ENCODE peak calls at places on chromosomes 2 and 18, in seven cellular contexts. K is stimulated activated CD8-positive, alpha-beta memory T cell treated with anti-CD3 and anti-CD28 coated beads, Interleukin-4, amount 100 ng/mL, for 1 hour; F is CD8-positive, alpha-beta memory T cell; G is OCI-LY7; U is GM12865; Q is GM13977; N is hippocampal formation. Y is an unnamed sample.

GRCh38 chr2:108351889-108352288 is 25.9 kb upstream of the SULT1C4 start:
- DNase-seq in K (no peak), F (no peak), G (no peak), U (no peak), Q (no peak), N (no peak), Y (peak; percentile 22)

GRCh38 chr2:118989481-118989880 is 47.5 kb downstream of the MARCO start:
- DNase-seq in K (no peak), F (no peak), G (no peak), U (peak; percentile 48), Q (no peak), N (no peak), Y (no peak)

GRCh38 chr18:79901665-79902064 is 49.8 kb downstream of the SLC66A2 start:
- DNase-seq in K (no peak), F (peak; percentile 38), G (no peak), U (no peak), Q (no peak), N (no peak), Y (no peak)

GRCh38 chr2:47078541-47079482 is 76.3 kb downstream of the STPG4 start:
- DNase-seq in K (no peak), F (no peak), G (no peak), U (no peak), Q (no peak), N (no peak), Y (no peak)

GRCh38 chr2:9191044-9191481 is 15.5 kb upstream of the ASAP2 start:
- DNase-seq in K (no peak), F (no peak), G (no peak), U (no peak), Q (no peak), N (peak; percentile 24), Y (peak; percentile 85)

GRCh38 chr18:63119647-63120046 is 199.9 kb downstream of the BCL2 start:
- DNase-seq in K (no peak), F (no peak), G (no peak), U (peak; percentile 46), Q (no peak), N (peak; percentile 18), Y (no peak)

GRCh38 chr2:229314117-229314516 is 43.0 kb upstream of the PID1 start:
- DNase-seq in K (no peak), F (no peak), G (no peak), U (no peak), Q (no peak), N (no peak), Y (no peak)

GRCh38 chr2:46825958-46826897 is 89.4 kb downstream of the MCFD2 start:
- DNase-seq in K (no peak), F (no peak), G (no peak), U (no peak), Q (no peak), N (no peak), Y (no peak)

GRCh38 chr18:59957957-59958356 is 58.2 kb downstream of the PMAIP1 start:
- DNase-seq in K (no peak), F (no peak), G (peak; percentile 79), U (peak; percentile 74), Q (no peak), N (no peak), Y (peak; percentile 1)

GRCh38 chr2:232457121-232458011 is 1.4 kb downstream of the ALPI start:
- DNase-seq in K (no peak), F (peak; percentile 39), G (no peak), U (no peak), Q (no peak), N (no peak), Y (no peak)

GRCh38 chr2:232211743-232212686 is 166.5 kb upstream of the ALPP start:
- DNase-seq in K (no peak), F (no peak), G (peak; percentile 79), U (peak; percentile 35), Q (no peak), N (no peak), Y (no peak)

GRCh38 chr2:19844750-19845149 is 57.0 kb downstream of the TTC32 start:
- DNase-seq in K (no peak), F (no peak), G (no peak), U (no peak), Q (no peak), N (no peak), Y (no peak)

GRCh38 chr2:19675856-19676460 is 225.8 kb downstream of the TTC32 start:
- DNase-seq in K (no peak), F (no peak), G (no peak), U (no peak), Q (no peak), N (no peak), Y (peak; percentile 27)

GRCh38 chr2:109497447-109497846 is 116.3 kb downstream of the SEPTIN10 start:
- DNase-seq in K (no peak), F (no peak), G (no peak), U (no peak), Q (no peak), N (no peak), Y (peak; percentile 36)

GRCh38 chr2:191486584-191487320 is 191.2 kb upstream of the NABP1 start:
- DNase-seq in K (no peak), F (no peak), G (no peak), U (no peak), Q (no peak), N (no peak), Y (peak; percentile 89)

GRCh38 chr18:31657823-31658669 is 26.3 kb downstream of the B4GALT6 start:
- DNase-seq in K (no peak), F (no peak), G (no peak), U (peak; percentile 96), Q (peak; percentile 44), N (no peak), Y (no peak)

GRCh38 chr2:84486436-84487115 is 27.5 kb upstream of the SUCLG1 start:
- DNase-seq in K (no peak), F (no peak), G (no peak), U (no peak), Q (no peak), N (no peak), Y (peak; percentile 32)

GRCh38 chr18:13804305-13804704 is 19.6 kb upstream of the MC5R start:
- DNase-seq in K (no peak), F (no peak), G (no peak), U (peak; percentile 47), Q (no peak), N (no peak), Y (no peak)

GRCh38 chr2:27378096-27378808 is 2.3 kb downstream of the ZNF513 start:
- DNase-seq in K (no peak), F (no peak), G (no peak), U (no peak), Q (no peak), N (no peak), Y (no peak)

GRCh38 chr18:59579509-59579908 is 117.7 kb downstream of the CCBE1 start:
- DNase-seq in K (no peak), F (no peak), G (no peak), U (no peak), Q (no peak), N (no peak), Y (no peak)

GRCh38 chr18:60413944-60414547 is 41.5 kb upstream of the MC4R start:
- DNase-seq in K (no peak), F (no peak), G (peak; percentile 37), U (peak; percentile 29), Q (no peak), N (no peak), Y (no peak)

GRCh38 chr2:234606906-234607305 is 110.0 kb upstream of the ARL4C start:
- DNase-seq in K (no peak), F (no peak), G (no peak), U (no peak), Q (no peak), N (no peak), Y (no peak)

GRCh38 chr2:98027955-98028593 is 32.3 kb upstream of the TMEM131 start:
- DNase-seq in K (no peak), F (no peak), G (no peak), U (no peak), Q (no peak), N (no peak), Y (no peak)

GRCh38 chr18:79786781-79787526 is 10.8 kb upstream of the KCNG2 start:
- DNase-seq in K (no peak), F (peak; percentile 29), G (no peak), U (no peak), Q (no peak), N (no peak), Y (no peak)

GRCh38 chr2:212360068-212360460 is 178.5 kb downstream of the ERBB4 start:
- DNase-seq in K (no peak), F (no peak), G (no peak), U (no peak), Q (no peak), N (no peak), Y (no peak)

GRCh38 chr2:215413974-215414373 is 21.9 kb downstream of the FN1 start:
- DNase-seq in K (no peak), F (no peak), G (no peak), U (no peak), Q (no peak), N (no peak), Y (no peak)

GRCh38 chr2:142299021-142299420 is 168.2 kb upstream of the LRP1B start:
- DNase-seq in K (no peak), F (no peak), G (no peak), U (no peak), Q (no peak), N (no peak), Y (no peak)

GRCh38 chr2:187169864-187170263 is 278.2 kb downstream of the CALCRL start:
- DNase-seq in K (no peak), F (no peak), G (no peak), U (no peak), Q (no peak), N (no peak), Y (no peak)

GRCh38 chr2:240974771-240975572 is 23.4 kb upstream of the SNED1 start:
- DNase-seq in K (no peak), F (no peak), G (no peak), U (no peak), Q (no peak), N (no peak), Y (no peak)

GRCh38 chr2:231294578-231295362 is 96.3 kb downstream of the ARMC9 start:
- DNase-seq in K (no peak), F (no peak), G (no peak), U (no peak), Q (no peak), N (no peak), Y (no peak)

GRCh38 chr2:158232476-158232875 is 130.8 kb downstream of the UPP2 start:
- DNase-seq in K (no peak), F (no peak), G (no peak), U (no peak), Q (no peak), N (no peak), Y (no peak)

GRCh38 chr18:50158866-50159653 is 35.9 kb downstream of the MYO5B start:
- DNase-seq in K (no peak), F (no peak), G (no peak), U (no peak), Q (no peak), N (no peak), Y (no peak)

GRCh38 chr2:237223208-237223861 is 137.6 kb downstream of the COPS8 start:
- DNase-seq in K (no peak), F (no peak), G (no peak), U (no peak), Q (no peak), N (no peak), Y (no peak)

GRCh38 chr18:22952525-22952924 is 19.4 kb downstream of the RBBP8 start:
- DNase-seq in K (no peak), F (no peak), G (no peak), U (no peak), Q (no peak), N (no peak), Y (no peak)

GRCh38 chr2:46170611-46171385 is 126.4 kb upstream of the EPAS1 start:
- DNase-seq in K (no peak), F (no peak), G (no peak), U (no peak), Q (no peak), N (no peak), Y (no peak)

GRCh38 chr2:75276093-75277055 is 77.1 kb upstream of the TACR1 start:
- DNase-seq in K (no peak), F (no peak), G (no peak), U (no peak), Q (no peak), N (no peak), Y (no peak)

GRCh38 chr2:216404010-216404618 is 8.2 kb upstream of the SMARCAL1 start:
- DNase-seq in K (peak; percentile 25), F (no peak), G (peak; percentile 45), U (peak; percentile 51), Q (peak; percentile 34), N (no peak), Y (peak; percentile 18)

GRCh38 chr2:137249463-137249862 is 484.1 kb downstream of the THSD7B start:
- DNase-seq in K (no peak), F (no peak), G (no peak), U (no peak), Q (no peak), N (no peak), Y (no peak)

Y was measured in AG09319.